ENCODE peak calls at places on chromosomes 12 and 14, in eight cellular contexts. One of them, this sample, is unnamed.

GRCh38 chr14:20262642-20263128 is 23.6 kb downstream of the OR11H4 start:
- DNase-seq in Calu3: no peak
- DNase-seq in progenitor cell of endocrine pancreas: no peak
- DNase-seq in mucosa of gallbladder: no peak
- DNase-seq in activated T-cell treated with anti-CD3 and anti-CD28 coated beads for 1 hour: no peak
- DNase-seq in activated CD4-positive, alpha-beta T cell treated with anti-CD3 and anti-CD28 coated beads, Interleukin-2, amount 10 ng/mL, durations not matched to agents 7 days and 5 days: no peak
- DNase-seq in non-pigmented ciliary epithelial cell: peak; percentile 10
- DNase-seq in PC-9: no peak
- DNase-seq in this sample: peak; percentile 15

GRCh38 chr14:68662395-68662794 is 130.5 kb downstream of the ZFP36L1 start:
- DNase-seq in activated T-cell treated with anti-CD3 and anti-CD28 coated beads for 1 hour: no peak
- DNase-seq in non-pigmented ciliary epithelial cell: no peak
- DNase-seq in PC-9: no peak
- DNase-seq in progenitor cell of endocrine pancreas: no peak
- DNase-seq in mucosa of gallbladder: no peak
- DNase-seq in Calu3: no peak
- DNase-seq in activated CD4-positive, alpha-beta T cell treated with anti-CD3 and anti-CD28 coated beads, Interleukin-2, amount 10 ng/mL, durations not matched to agents 7 days and 5 days: no peak
- DNase-seq in this sample: no peak

GRCh38 chr12:81727387-81727786 is 31.8 kb downstream of the PPFIA2 start:
- DNase-seq in non-pigmented ciliary epithelial cell: no peak
- DNase-seq in PC-9: no peak
- DNase-seq in mucosa of gallbladder: no peak
- DNase-seq in activated T-cell treated with anti-CD3 and anti-CD28 coated beads for 1 hour: no peak
- DNase-seq in progenitor cell of endocrine pancreas: no peak
- DNase-seq in activated CD4-positive, alpha-beta T cell treated with anti-CD3 and anti-CD28 coated beads, Interleukin-2, amount 10 ng/mL, durations not matched to agents 7 days and 5 days: no peak
- DNase-seq in Calu3: no peak
- DNase-seq in this sample: no peak

GRCh38 chr12:92146865-92147264 is 1.2 kb upstream of the BTG1 start:
- DNase-seq in Calu3: no peak
- DNase-seq in activated CD4-positive, alpha-beta T cell treated with anti-CD3 and anti-CD28 coated beads, Interleukin-2, amount 10 ng/mL, durations not matched to agents 7 days and 5 days: no peak
- DNase-seq in progenitor cell of endocrine pancreas: no peak
- DNase-seq in PC-9: no peak
- DNase-seq in mucosa of gallbladder: no peak
- DNase-seq in non-pigmented ciliary epithelial cell: no peak
- DNase-seq in activated T-cell treated with anti-CD3 and anti-CD28 coated beads for 1 hour: no peak
- DNase-seq in this sample: no peak

GRCh38 chr12:113005759-113006158 is 27.4 kb downstream of the OAS2 start:
- DNase-seq in non-pigmented ciliary epithelial cell: no peak
- DNase-seq in activated T-cell treated with anti-CD3 and anti-CD28 coated beads for 1 hour: no peak
- DNase-seq in activated CD4-positive, alpha-beta T cell treated with anti-CD3 and anti-CD28 coated beads, Interleukin-2, amount 10 ng/mL, durations not matched to agents 7 days and 5 days: no peak
- DNase-seq in Calu3: peak; percentile 20
- DNase-seq in PC-9: no peak
- DNase-seq in progenitor cell of endocrine pancreas: no peak
- DNase-seq in mucosa of gallbladder: no peak
- DNase-seq in this sample: no peak

GRCh38 chr12:82625523-82625922 is 61.2 kb upstream of the TMTC2 start:
- DNase-seq in non-pigmented ciliary epithelial cell: no peak
- DNase-seq in progenitor cell of endocrine pancreas: no peak
- DNase-seq in activated CD4-positive, alpha-beta T cell treated with anti-CD3 and anti-CD28 coated beads, Interleukin-2, amount 10 ng/mL, durations not matched to agents 7 days and 5 days: no peak
- DNase-seq in activated T-cell treated with anti-CD3 and anti-CD28 coated beads for 1 hour: no peak
- DNase-seq in PC-9: no peak
- DNase-seq in mucosa of gallbladder: no peak
- DNase-seq in Calu3: no peak
- DNase-seq in this sample: no peak

GRCh38 chr12:81872400-81872799 is 113.2 kb upstream of the PPFIA2 start:
- DNase-seq in mucosa of gallbladder: no peak
- DNase-seq in Calu3: no peak
- DNase-seq in non-pigmented ciliary epithelial cell: no peak
- DNase-seq in activated CD4-positive, alpha-beta T cell treated with anti-CD3 and anti-CD28 coated beads, Interleukin-2, amount 10 ng/mL, durations not matched to agents 7 days and 5 days: no peak
- DNase-seq in PC-9: no peak
- DNase-seq in progenitor cell of endocrine pancreas: no peak
- DNase-seq in activated T-cell treated with anti-CD3 and anti-CD28 coated beads for 1 hour: no peak
- DNase-seq in this sample: no peak

GRCh38 chr12:107759410-107759809 is 1.5 kb downstream of the PRDM4 start:
- DNase-seq in progenitor cell of endocrine pancreas: no peak
- DNase-seq in activated CD4-positive, alpha-beta T cell treated with anti-CD3 and anti-CD28 coated beads, Interleukin-2, amount 10 ng/mL, durations not matched to agents 7 days and 5 days: peak; percentile 37
- DNase-seq in PC-9: peak; percentile 13
- DNase-seq in mucosa of gallbladder: no peak
- DNase-seq in Calu3: peak; percentile 21
- DNase-seq in non-pigmented ciliary epithelial cell: peak; percentile 77
- DNase-seq in activated T-cell treated with anti-CD3 and anti-CD28 coated beads for 1 hour: no peak
- DNase-seq in this sample: no peak

GRCh38 chr14:51211149-51211548 is 28.9 kb upstream of the TMX1 start:
- DNase-seq in activated T-cell treated with anti-CD3 and anti-CD28 coated beads for 1 hour: no peak
- DNase-seq in Calu3: peak; percentile 26
- DNase-seq in mucosa of gallbladder: no peak
- DNase-seq in PC-9: no peak
- DNase-seq in non-pigmented ciliary epithelial cell: no peak
- DNase-seq in progenitor cell of endocrine pancreas: no peak
- DNase-seq in activated CD4-positive, alpha-beta T cell treated with anti-CD3 and anti-CD28 coated beads, Interleukin-2, amount 10 ng/mL, durations not matched to agents 7 days and 5 days: no peak
- DNase-seq in this sample: no peak

GRCh38 chr14:95346266-95346665 is 26.6 kb upstream of the CLMN start:
- DNase-seq in activated T-cell treated with anti-CD3 and anti-CD28 coated beads for 1 hour: no peak
- DNase-seq in activated CD4-positive, alpha-beta T cell treated with anti-CD3 and anti-CD28 coated beads, Interleukin-2, amount 10 ng/mL, durations not matched to agents 7 days and 5 days: no peak
- DNase-seq in PC-9: no peak
- DNase-seq in Calu3: no peak
- DNase-seq in mucosa of gallbladder: no peak
- DNase-seq in non-pigmented ciliary epithelial cell: no peak
- DNase-seq in progenitor cell of endocrine pancreas: no peak
- DNase-seq in this sample: no peak

GRCh38 chr12:15122349-15122748 is 98.9 kb downstream of the RERG start:
- DNase-seq in activated CD4-positive, alpha-beta T cell treated with anti-CD3 and anti-CD28 coated beads, Interleukin-2, amount 10 ng/mL, durations not matched to agents 7 days and 5 days: no peak
- DNase-seq in mucosa of gallbladder: no peak
- DNase-seq in Calu3: no peak
- DNase-seq in activated T-cell treated with anti-CD3 and anti-CD28 coated beads for 1 hour: no peak
- DNase-seq in progenitor cell of endocrine pancreas: no peak
- DNase-seq in non-pigmented ciliary epithelial cell: no peak
- DNase-seq in PC-9: no peak
- DNase-seq in this sample: no peak

GRCh38 chr14:68172664-68173063 is 353.1 kb downstream of the RAD51B start:
- DNase-seq in mucosa of gallbladder: peak; percentile 16
- DNase-seq in PC-9: no peak
- DNase-seq in non-pigmented ciliary epithelial cell: no peak
- DNase-seq in activated T-cell treated with anti-CD3 and anti-CD28 coated beads for 1 hour: no peak
- DNase-seq in progenitor cell of endocrine pancreas: no peak
- DNase-seq in activated CD4-positive, alpha-beta T cell treated with anti-CD3 and anti-CD28 coated beads, Interleukin-2, amount 10 ng/mL, durations not matched to agents 7 days and 5 days: no peak
- DNase-seq in Calu3: no peak
- DNase-seq in this sample: no peak

GRCh38 chr12:129531004-129531403 is 372.8 kb downstream of the TMEM132D start:
- DNase-seq in Calu3: no peak
- DNase-seq in progenitor cell of endocrine pancreas: no peak
- DNase-seq in activated T-cell treated with anti-CD3 and anti-CD28 coated beads for 1 hour: no peak
- DNase-seq in non-pigmented ciliary epithelial cell: no peak
- DNase-seq in mucosa of gallbladder: peak; percentile 80
- DNase-seq in PC-9: peak; percentile 0
- DNase-seq in activated CD4-positive, alpha-beta T cell treated with anti-CD3 and anti-CD28 coated beads, Interleukin-2, amount 10 ng/mL, durations not matched to agents 7 days and 5 days: no peak
- DNase-seq in this sample: peak; percentile 23

GRCh38 chr14:46573518-46573917 is 78.1 kb downstream of the RPL10L start:
- DNase-seq in PC-9: no peak
- DNase-seq in progenitor cell of endocrine pancreas: no peak
- DNase-seq in Calu3: no peak
- DNase-seq in activated T-cell treated with anti-CD3 and anti-CD28 coated beads for 1 hour: no peak
- DNase-seq in non-pigmented ciliary epithelial cell: no peak
- DNase-seq in mucosa of gallbladder: no peak
- DNase-seq in activated CD4-positive, alpha-beta T cell treated with anti-CD3 and anti-CD28 coated beads, Interleukin-2, amount 10 ng/mL, durations not matched to agents 7 days and 5 days: no peak
- DNase-seq in this sample: no peak

GRCh38 chr12:12010277-12011031 is 60.3 kb upstream of the BCL2L14 start:
- DNase-seq in Calu3: no peak
- DNase-seq in activated CD4-positive, alpha-beta T cell treated with anti-CD3 and anti-CD28 coated beads, Interleukin-2, amount 10 ng/mL, durations not matched to agents 7 days and 5 days: peak; percentile 71
- DNase-seq in activated T-cell treated with anti-CD3 and anti-CD28 coated beads for 1 hour: peak; percentile 19
- DNase-seq in non-pigmented ciliary epithelial cell: peak; percentile 40
- DNase-seq in PC-9: no peak
- DNase-seq in mucosa of gallbladder: peak; percentile 53
- DNase-seq in progenitor cell of endocrine pancreas: no peak
- DNase-seq in this sample: no peak

GRCh38 chr12:57549203-57549908 is 488 bp upstream of the KIF5A start:
- DNase-seq in progenitor cell of endocrine pancreas: no peak
- DNase-seq in activated T-cell treated with anti-CD3 and anti-CD28 coated beads for 1 hour: no peak
- DNase-seq in mucosa of gallbladder: no peak
- DNase-seq in PC-9: no peak
- DNase-seq in non-pigmented ciliary epithelial cell: no peak
- DNase-seq in activated CD4-positive, alpha-beta T cell treated with anti-CD3 and anti-CD28 coated beads, Interleukin-2, amount 10 ng/mL, durations not matched to agents 7 days and 5 days: no peak
- DNase-seq in Calu3: no peak
- DNase-seq in this sample: no peak

GRCh38 chr14:105492966-105493871 is 2.2 kb downstream of the TEDC1 start:
- DNase-seq in mucosa of gallbladder: no peak
- DNase-seq in PC-9: no peak
- DNase-seq in progenitor cell of endocrine pancreas: no peak
- DNase-seq in Calu3: no peak
- DNase-seq in non-pigmented ciliary epithelial cell: no peak
- DNase-seq in activated CD4-positive, alpha-beta T cell treated with anti-CD3 and anti-CD28 coated beads, Interleukin-2, amount 10 ng/mL, durations not matched to agents 7 days and 5 days: no peak
- DNase-seq in activated T-cell treated with anti-CD3 and anti-CD28 coated beads for 1 hour: no peak
- DNase-seq in this sample: no peak

GRCh38 chr12:42023733-42024494 is 120.8 kb downstream of the GXYLT1 start:
- DNase-seq in progenitor cell of endocrine pancreas: peak; percentile 82
- DNase-seq in activated CD4-positive, alpha-beta T cell treated with anti-CD3 and anti-CD28 coated beads, Interleukin-2, amount 10 ng/mL, durations not matched to agents 7 days and 5 days: peak; percentile 71
- DNase-seq in Calu3: peak; percentile 68
- DNase-seq in non-pigmented ciliary epithelial cell: peak; percentile 23
- DNase-seq in PC-9: peak; percentile 64
- DNase-seq in mucosa of gallbladder: peak; percentile 72
- DNase-seq in activated T-cell treated with anti-CD3 and anti-CD28 coated beads for 1 hour: peak; percentile 60
- DNase-seq in this sample: peak; percentile 40

GRCh38 chr14:75044322-75044721 is 6.9 kb downstream of the MLH3 start:
- DNase-seq in Calu3: no peak
- DNase-seq in PC-9: no peak
- DNase-seq in activated T-cell treated with anti-CD3 and anti-CD28 coated beads for 1 hour: no peak
- DNase-seq in mucosa of gallbladder: no peak
- DNase-seq in non-pigmented ciliary epithelial cell: no peak
- DNase-seq in progenitor cell of endocrine pancreas: no peak
- DNase-seq in activated CD4-positive, alpha-beta T cell treated with anti-CD3 and anti-CD28 coated beads, Interleukin-2, amount 10 ng/mL, durations not matched to agents 7 days and 5 days: no peak
- DNase-seq in this sample: no peak

GRCh38 chr12:111314949-111315539 is 53.9 kb downstream of the PHETA1 start:
- DNase-seq in activated T-cell treated with anti-CD3 and anti-CD28 coated beads for 1 hour: no peak
- DNase-seq in activated CD4-positive, alpha-beta T cell treated with anti-CD3 and anti-CD28 coated beads, Interleukin-2, amount 10 ng/mL, durations not matched to agents 7 days and 5 days: no peak
- DNase-seq in Calu3: no peak
- DNase-seq in PC-9: no peak
- DNase-seq in non-pigmented ciliary epithelial cell: no peak
- DNase-seq in mucosa of gallbladder: no peak
- DNase-seq in progenitor cell of endocrine pancreas: no peak
- DNase-seq in this sample: no peak

GRCh38 chr12:114729731-114730130 is 45.8 kb upstream of the TBX3 start:
- DNase-seq in Calu3: no peak
- DNase-seq in PC-9: no peak
- DNase-seq in mucosa of gallbladder: no peak
- DNase-seq in progenitor cell of endocrine pancreas: no peak
- DNase-seq in activated T-cell treated with anti-CD3 and anti-CD28 coated beads for 1 hour: no peak
- DNase-seq in activated CD4-positive, alpha-beta T cell treated with anti-CD3 and anti-CD28 coated beads, Interleukin-2, amount 10 ng/mL, durations not matched to agents 7 days and 5 days: no peak
- DNase-seq in non-pigmented ciliary epithelial cell: peak; percentile 56
- DNase-seq in this sample: no peak

GRCh38 chr12:2277492-2278153 is 224.8 kb downstream of the CACNA1C start:
- DNase-seq in activated T-cell treated with anti-CD3 and anti-CD28 coated beads for 1 hour: no peak
- DNase-seq in mucosa of gallbladder: no peak
- DNase-seq in non-pigmented ciliary epithelial cell: no peak
- DNase-seq in progenitor cell of endocrine pancreas: no peak
- DNase-seq in activated CD4-positive, alpha-beta T cell treated with anti-CD3 and anti-CD28 coated beads, Interleukin-2, amount 10 ng/mL, durations not matched to agents 7 days and 5 days: no peak
- DNase-seq in PC-9: no peak
- DNase-seq in Calu3: no peak
- DNase-seq in this sample: no peak

GRCh38 chr12:47900480-47901129 is 4.2 kb downstream of the VDR start:
- DNase-seq in mucosa of gallbladder: no peak
- DNase-seq in non-pigmented ciliary epithelial cell: no peak
- DNase-seq in activated T-cell treated with anti-CD3 and anti-CD28 coated beads for 1 hour: no peak
- DNase-seq in progenitor cell of endocrine pancreas: no peak
- DNase-seq in Calu3: peak; percentile 67
- DNase-seq in activated CD4-positive, alpha-beta T cell treated with anti-CD3 and anti-CD28 coated beads, Interleukin-2, amount 10 ng/mL, durations not matched to agents 7 days and 5 days: no peak
- DNase-seq in PC-9: peak; percentile 75
- DNase-seq in this sample: no peak

GRCh38 chr12:96258451-96258933 is 64.3 kb downstream of the ELK3 start:
- DNase-seq in activated T-cell treated with anti-CD3 and anti-CD28 coated beads for 1 hour: no peak
- DNase-seq in progenitor cell of endocrine pancreas: no peak
- DNase-seq in activated CD4-positive, alpha-beta T cell treated with anti-CD3 and anti-CD28 coated beads, Interleukin-2, amount 10 ng/mL, durations not matched to agents 7 days and 5 days: peak; percentile 35
- DNase-seq in PC-9: no peak
- DNase-seq in non-pigmented ciliary epithelial cell: no peak
- DNase-seq in Calu3: no peak
- DNase-seq in mucosa of gallbladder: no peak
- DNase-seq in this sample: no peak

GRCh38 chr14:71619472-71619871 is 312.8 kb upstream of the RGS6 start:
- DNase-seq in PC-9: no peak
- DNase-seq in activated T-cell treated with anti-CD3 and anti-CD28 coated beads for 1 hour: no peak
- DNase-seq in non-pigmented ciliary epithelial cell: no peak
- DNase-seq in Calu3: no peak
- DNase-seq in progenitor cell of endocrine pancreas: no peak
- DNase-seq in activated CD4-positive, alpha-beta T cell treated with anti-CD3 and anti-CD28 coated beads, Interleukin-2, amount 10 ng/mL, durations not matched to agents 7 days and 5 days: no peak
- DNase-seq in mucosa of gallbladder: no peak
- DNase-seq in this sample: no peak

GRCh38 chr14:56490379-56490778 is 89.2 kb upstream of the TMEM260 start:
- DNase-seq in activated T-cell treated with anti-CD3 and anti-CD28 coated beads for 1 hour: no peak
- DNase-seq in Calu3: peak; percentile 9
- DNase-seq in non-pigmented ciliary epithelial cell: no peak
- DNase-seq in PC-9: no peak
- DNase-seq in activated CD4-positive, alpha-beta T cell treated with anti-CD3 and anti-CD28 coated beads, Interleukin-2, amount 10 ng/mL, durations not matched to agents 7 days and 5 days: peak; percentile 19
- DNase-seq in progenitor cell of endocrine pancreas: no peak
- DNase-seq in mucosa of gallbladder: no peak
- DNase-seq in this sample: no peak

GRCh38 chr12:65667932-65668331 is 156.4 kb upstream of the HMGA2 start:
- DNase-seq in Calu3: no peak
- DNase-seq in progenitor cell of endocrine pancreas: no peak
- DNase-seq in activated CD4-positive, alpha-beta T cell treated with anti-CD3 and anti-CD28 coated beads, Interleukin-2, amount 10 ng/mL, durations not matched to agents 7 days and 5 days: no peak
- DNase-seq in mucosa of gallbladder: no peak
- DNase-seq in PC-9: no peak
- DNase-seq in activated T-cell treated with anti-CD3 and anti-CD28 coated beads for 1 hour: no peak
- DNase-seq in non-pigmented ciliary epithelial cell: no peak
- DNase-seq in this sample: no peak

GRCh38 chr14:84006643-84007137 is 1523.3 kb upstream of the FLRT2 start:
- DNase-seq in mucosa of gallbladder: no peak
- DNase-seq in activated CD4-positive, alpha-beta T cell treated with anti-CD3 and anti-CD28 coated beads, Interleukin-2, amount 10 ng/mL, durations not matched to agents 7 days and 5 days: no peak
- DNase-seq in activated T-cell treated with anti-CD3 and anti-CD28 coated beads for 1 hour: no peak
- DNase-seq in non-pigmented ciliary epithelial cell: no peak
- DNase-seq in progenitor cell of endocrine pancreas: no peak
- DNase-seq in Calu3: no peak
- DNase-seq in PC-9: no peak
- DNase-seq in this sample: no peak

GRCh38 chr12:92987846-92988621 is 58.9 kb upstream of the EEA1 start:
- DNase-seq in progenitor cell of endocrine pancreas: no peak
- DNase-seq in PC-9: no peak
- DNase-seq in mucosa of gallbladder: no peak
- DNase-seq in activated CD4-positive, alpha-beta T cell treated with anti-CD3 and anti-CD28 coated beads, Interleukin-2, amount 10 ng/mL, durations not matched to agents 7 days and 5 days: peak; percentile 10
- DNase-seq in non-pigmented ciliary epithelial cell: no peak
- DNase-seq in activated T-cell treated with anti-CD3 and anti-CD28 coated beads for 1 hour: no peak
- DNase-seq in Calu3: no peak
- DNase-seq in this sample: no peak

GRCh38 chr12:102638777-102639176 is 158.4 kb upstream of the IGF1 start:
- DNase-seq in mucosa of gallbladder: no peak
- DNase-seq in progenitor cell of endocrine pancreas: no peak
- DNase-seq in Calu3: no peak
- DNase-seq in non-pigmented ciliary epithelial cell: peak; percentile 24
- DNase-seq in activated CD4-positive, alpha-beta T cell treated with anti-CD3 and anti-CD28 coated beads, Interleukin-2, amount 10 ng/mL, durations not matched to agents 7 days and 5 days: no peak
- DNase-seq in activated T-cell treated with anti-CD3 and anti-CD28 coated beads for 1 hour: no peak
- DNase-seq in PC-9: no peak
- DNase-seq in this sample: no peak

GRCh38 chr14:32623300-32624093 is 294.4 kb downstream of the AKAP6 start:
- DNase-seq in mucosa of gallbladder: no peak
- DNase-seq in PC-9: no peak
- DNase-seq in Calu3: no peak
- DNase-seq in activated CD4-positive, alpha-beta T cell treated with anti-CD3 and anti-CD28 coated beads, Interleukin-2, amount 10 ng/mL, durations not matched to agents 7 days and 5 days: no peak
- DNase-seq in progenitor cell of endocrine pancreas: no peak
- DNase-seq in non-pigmented ciliary epithelial cell: no peak
- DNase-seq in activated T-cell treated with anti-CD3 and anti-CD28 coated beads for 1 hour: no peak
- DNase-seq in this sample: no peak

GRCh38 chr12:2161478-2161877 is 108.7 kb downstream of the CACNA1C start:
- DNase-seq in activated T-cell treated with anti-CD3 and anti-CD28 coated beads for 1 hour: no peak
- DNase-seq in Calu3: no peak
- DNase-seq in progenitor cell of endocrine pancreas: no peak
- DNase-seq in mucosa of gallbladder: peak; percentile 77
- DNase-seq in activated CD4-positive, alpha-beta T cell treated with anti-CD3 and anti-CD28 coated beads, Interleukin-2, amount 10 ng/mL, durations not matched to agents 7 days and 5 days: no peak
- DNase-seq in PC-9: no peak
- DNase-seq in non-pigmented ciliary epithelial cell: no peak
- DNase-seq in this sample: no peak

GRCh38 chr14:104524726-104525125 is 54.8 kb upstream of the C14orf180 start:
- DNase-seq in activated T-cell treated with anti-CD3 and anti-CD28 coated beads for 1 hour: no peak
- DNase-seq in non-pigmented ciliary epithelial cell: no peak
- DNase-seq in activated CD4-positive, alpha-beta T cell treated with anti-CD3 and anti-CD28 coated beads, Interleukin-2, amount 10 ng/mL, durations not matched to agents 7 days and 5 days: no peak
- DNase-seq in Calu3: no peak
- DNase-seq in mucosa of gallbladder: no peak
- DNase-seq in progenitor cell of endocrine pancreas: no peak
- DNase-seq in PC-9: no peak
- DNase-seq in this sample: no peak

GRCh38 chr14:33516898-33517436 is 433.9 kb downstream of the EGLN3 start:
- DNase-seq in PC-9: no peak
- DNase-seq in Calu3: no peak
- DNase-seq in activated CD4-positive, alpha-beta T cell treated with anti-CD3 and anti-CD28 coated beads, Interleukin-2, amount 10 ng/mL, durations not matched to agents 7 days and 5 days: no peak
- DNase-seq in non-pigmented ciliary epithelial cell: no peak
- DNase-seq in mucosa of gallbladder: no peak
- DNase-seq in activated T-cell treated with anti-CD3 and anti-CD28 coated beads for 1 hour: no peak
- DNase-seq in progenitor cell of endocrine pancreas: no peak
- DNase-seq in this sample: no peak